ENCODE peak calls at places on chromosomes 4 and X, in eight cellular contexts. One of them, this sample, is unnamed.

GRCh38 chr4:14180983-14181601 is 553.6 kb upstream of the BOD1L1 start:
- DNase-seq in amygdala: no peak
- DNase-seq in testis: no peak
- DNase-seq in stimulated activated CD4-positive, alpha-beta T cell treated with anti-CD3 and anti-CD28 coated beads, Interleukin-2, amount 100 ng/mL, for 48 hours: no peak
- DNase-seq in AG09309: no peak
- DNase-seq in stimulated activated CD8-positive, alpha-beta memory T cell treated with anti-CD3 and anti-CD28 coated beads, Interleukin-4, amount 100 ng/mL, for 1 hour: no peak
- DNase-seq in fibroblast of pulmonary artery: peak; percentile 31
- DNase-seq in Daoy: peak; percentile 57
- DNase-seq in this sample: no peak

GRCh38 chr4:52566136-52567031 is 92.7 kb downstream of the USP46 start:
- DNase-seq in testis: no peak
- DNase-seq in fibroblast of pulmonary artery: no peak
- DNase-seq in stimulated activated CD4-positive, alpha-beta T cell treated with anti-CD3 and anti-CD28 coated beads, Interleukin-2, amount 100 ng/mL, for 48 hours: no peak
- DNase-seq in Daoy: no peak
- DNase-seq in amygdala: no peak
- DNase-seq in stimulated activated CD8-positive, alpha-beta memory T cell treated with anti-CD3 and anti-CD28 coated beads, Interleukin-4, amount 100 ng/mL, for 1 hour: no peak
- DNase-seq in AG09309: no peak
- DNase-seq in this sample: peak; percentile 72

GRCh38 chr4:93828332-93828829 is at the start of gene ATOH1:
- DNase-seq in Daoy: peak; percentile 28
- DNase-seq in fibroblast of pulmonary artery: no peak
- DNase-seq in stimulated activated CD8-positive, alpha-beta memory T cell treated with anti-CD3 and anti-CD28 coated beads, Interleukin-4, amount 100 ng/mL, for 1 hour: no peak
- DNase-seq in testis: peak; percentile 50
- DNase-seq in amygdala: no peak
- DNase-seq in stimulated activated CD4-positive, alpha-beta T cell treated with anti-CD3 and anti-CD28 coated beads, Interleukin-2, amount 100 ng/mL, for 48 hours: no peak
- DNase-seq in AG09309: no peak
- DNase-seq in this sample: no peak

GRCh38 chr4:165609653-165610052 is 230.8 kb downstream of the CPE start:
- DNase-seq in stimulated activated CD4-positive, alpha-beta T cell treated with anti-CD3 and anti-CD28 coated beads, Interleukin-2, amount 100 ng/mL, for 48 hours: no peak
- DNase-seq in testis: no peak
- DNase-seq in Daoy: no peak
- DNase-seq in fibroblast of pulmonary artery: no peak
- DNase-seq in amygdala: no peak
- DNase-seq in stimulated activated CD8-positive, alpha-beta memory T cell treated with anti-CD3 and anti-CD28 coated beads, Interleukin-4, amount 100 ng/mL, for 1 hour: no peak
- DNase-seq in AG09309: no peak
- DNase-seq in this sample: no peak

GRCh38 chrX:53237056-53237455 is 12.0 kb upstream of the KDM5C start:
- DNase-seq in stimulated activated CD8-positive, alpha-beta memory T cell treated with anti-CD3 and anti-CD28 coated beads, Interleukin-4, amount 100 ng/mL, for 1 hour: no peak
- DNase-seq in fibroblast of pulmonary artery: no peak
- DNase-seq in Daoy: no peak
- DNase-seq in AG09309: no peak
- DNase-seq in testis: no peak
- DNase-seq in amygdala: no peak
- DNase-seq in stimulated activated CD4-positive, alpha-beta T cell treated with anti-CD3 and anti-CD28 coated beads, Interleukin-2, amount 100 ng/mL, for 48 hours: no peak
- DNase-seq in this sample: no peak

GRCh38 chr4:146368209-146368608 is 153.5 kb downstream of the SLC10A7 start:
- DNase-seq in AG09309: no peak
- DNase-seq in stimulated activated CD4-positive, alpha-beta T cell treated with anti-CD3 and anti-CD28 coated beads, Interleukin-2, amount 100 ng/mL, for 48 hours: no peak
- DNase-seq in Daoy: no peak
- DNase-seq in fibroblast of pulmonary artery: peak; percentile 70
- DNase-seq in testis: peak; percentile 18
- DNase-seq in stimulated activated CD8-positive, alpha-beta memory T cell treated with anti-CD3 and anti-CD28 coated beads, Interleukin-4, amount 100 ng/mL, for 1 hour: no peak
- DNase-seq in amygdala: no peak
- DNase-seq in this sample: no peak

GRCh38 chr4:121439669-121440068 is 58.9 kb upstream of the QRFPR start:
- DNase-seq in AG09309: no peak
- DNase-seq in stimulated activated CD4-positive, alpha-beta T cell treated with anti-CD3 and anti-CD28 coated beads, Interleukin-2, amount 100 ng/mL, for 48 hours: no peak
- DNase-seq in stimulated activated CD8-positive, alpha-beta memory T cell treated with anti-CD3 and anti-CD28 coated beads, Interleukin-4, amount 100 ng/mL, for 1 hour: no peak
- DNase-seq in Daoy: no peak
- DNase-seq in amygdala: no peak
- DNase-seq in fibroblast of pulmonary artery: no peak
- DNase-seq in testis: no peak
- DNase-seq in this sample: no peak

GRCh38 chr4:100469555-100469954 is 48.3 kb downstream of the EMCN start:
- DNase-seq in stimulated activated CD8-positive, alpha-beta memory T cell treated with anti-CD3 and anti-CD28 coated beads, Interleukin-4, amount 100 ng/mL, for 1 hour: no peak
- DNase-seq in Daoy: no peak
- DNase-seq in fibroblast of pulmonary artery: no peak
- DNase-seq in AG09309: no peak
- DNase-seq in stimulated activated CD4-positive, alpha-beta T cell treated with anti-CD3 and anti-CD28 coated beads, Interleukin-2, amount 100 ng/mL, for 48 hours: no peak
- DNase-seq in amygdala: no peak
- DNase-seq in testis: no peak
- DNase-seq in this sample: no peak

GRCh38 chr4:63580796-63581475 is 828.3 kb downstream of the TECRL start:
- DNase-seq in fibroblast of pulmonary artery: no peak
- DNase-seq in stimulated activated CD4-positive, alpha-beta T cell treated with anti-CD3 and anti-CD28 coated beads, Interleukin-2, amount 100 ng/mL, for 48 hours: no peak
- DNase-seq in testis: no peak
- DNase-seq in amygdala: no peak
- DNase-seq in AG09309: no peak
- DNase-seq in Daoy: no peak
- DNase-seq in stimulated activated CD8-positive, alpha-beta memory T cell treated with anti-CD3 and anti-CD28 coated beads, Interleukin-4, amount 100 ng/mL, for 1 hour: no peak
- DNase-seq in this sample: no peak

GRCh38 chr4:20046931-20047677 is 204.6 kb upstream of the SLIT2 start:
- DNase-seq in amygdala: no peak
- DNase-seq in fibroblast of pulmonary artery: peak; percentile 6
- DNase-seq in Daoy: no peak
- DNase-seq in stimulated activated CD4-positive, alpha-beta T cell treated with anti-CD3 and anti-CD28 coated beads, Interleukin-2, amount 100 ng/mL, for 48 hours: no peak
- DNase-seq in AG09309: no peak
- DNase-seq in stimulated activated CD8-positive, alpha-beta memory T cell treated with anti-CD3 and anti-CD28 coated beads, Interleukin-4, amount 100 ng/mL, for 1 hour: no peak
- DNase-seq in testis: no peak
- DNase-seq in this sample: no peak

GRCh38 chr4:189124149-189124758 is 816.4 kb upstream of the FRG1 start:
- DNase-seq in Daoy: peak; percentile 14
- DNase-seq in testis: peak; percentile 64
- DNase-seq in AG09309: peak; percentile 11
- DNase-seq in stimulated activated CD8-positive, alpha-beta memory T cell treated with anti-CD3 and anti-CD28 coated beads, Interleukin-4, amount 100 ng/mL, for 1 hour: no peak
- DNase-seq in stimulated activated CD4-positive, alpha-beta T cell treated with anti-CD3 and anti-CD28 coated beads, Interleukin-2, amount 100 ng/mL, for 48 hours: no peak
- DNase-seq in amygdala: peak; percentile 20
- DNase-seq in fibroblast of pulmonary artery: peak; percentile 28
- DNase-seq in this sample: no peak

GRCh38 chr4:82594466-82594865 is 32.7 kb upstream of the TMEM150C start:
- DNase-seq in AG09309: no peak
- DNase-seq in fibroblast of pulmonary artery: peak; percentile 16
- DNase-seq in stimulated activated CD4-positive, alpha-beta T cell treated with anti-CD3 and anti-CD28 coated beads, Interleukin-2, amount 100 ng/mL, for 48 hours: no peak
- DNase-seq in testis: no peak
- DNase-seq in amygdala: no peak
- DNase-seq in stimulated activated CD8-positive, alpha-beta memory T cell treated with anti-CD3 and anti-CD28 coated beads, Interleukin-4, amount 100 ng/mL, for 1 hour: no peak
- DNase-seq in Daoy: no peak
- DNase-seq in this sample: peak; percentile 39

GRCh38 chrX:47877327-47877726 is 40.6 kb downstream of the ZNF81 start:
- DNase-seq in testis: no peak
- DNase-seq in AG09309: no peak
- DNase-seq in Daoy: no peak
- DNase-seq in stimulated activated CD8-positive, alpha-beta memory T cell treated with anti-CD3 and anti-CD28 coated beads, Interleukin-4, amount 100 ng/mL, for 1 hour: no peak
- DNase-seq in amygdala: no peak
- DNase-seq in fibroblast of pulmonary artery: no peak
- DNase-seq in stimulated activated CD4-positive, alpha-beta T cell treated with anti-CD3 and anti-CD28 coated beads, Interleukin-2, amount 100 ng/mL, for 48 hours: no peak
- DNase-seq in this sample: no peak